ENCODE peak calls at places on chromosomes 4 and X, in seven cellular contexts. W is NCI-H1092; L is midbrain; M is AG09309; H is stimulated activated CD8-positive, alpha-beta memory T cell treated with anti-CD3 and anti-CD28 coated beads, Interleukin-12 subunit alpha, Interleukin-12 subunit beta, amount 100 ng/mL, for 4 hours; D is AG04450; E is uterus. B is an unnamed sample.

GRCh38 chr4:59195867-59196266 is 2004.3 kb upstream of the ADGRL3 start:
- DNase-seq in E (no peak), L (no peak), W (no peak), D (no peak), M (no peak), H (no peak), B (no peak)

GRCh38 chr4:76729991-76730390 is 168.0 kb downstream of the SOWAHB start:
- DNase-seq in D (no peak), L (no peak), W (no peak), H (no peak), E (no peak), M (no peak), B (no peak)

GRCh38 chr4:41567186-41567585 is 29.2 kb downstream of the LIMCH1 start:
- DNase-seq in L (no peak), E (no peak), D (no peak), M (no peak), W (no peak), H (no peak), B (no peak)

GRCh38 chr4:54942735-54943134 is 182.7 kb downstream of the KDR start:
- DNase-seq in W (no peak), L (no peak), D (no peak), M (no peak), E (no peak), H (no peak), B (no peak)

GRCh38 chr4:155787113-155787710 is 28.4 kb downstream of the GUCY1B1 start:
- DNase-seq in D (no peak), W (no peak), M (no peak), E (no peak), H (no peak), L (peak), B (peak)

GRCh38 chr4:3375688-3376087 is 66.1 kb upstream of the HGFAC start:
- DNase-seq in L (no peak), W (peak), M (peak), E (no peak), D (peak), H (no peak), B (no peak)

GRCh38 chr4:143215873-143216272 is 31.2 kb downstream of the USP38 start:
- DNase-seq in D (no peak), L (no peak), W (no peak), H (no peak), M (no peak), E (no peak), B (no peak)

GRCh38 chrX:57204306-57204705 is 67.1 kb upstream of the SPIN2A start:
- DNase-seq in W (no peak), L (no peak), M (no peak), E (no peak), D (no peak), H (no peak), B (no peak)

GRCh38 chrX:132737743-132738142 is 220.7 kb downstream of the HS6ST2 start:
- DNase-seq in E (no peak), L (no peak), W (no peak), D (no peak), M (no peak), H (peak), B (no peak)

GRCh38 chr4:106541253-106541652 is 172.7 kb upstream of the GIMD1 start:
- DNase-seq in W (no peak), D (no peak), M (peak), L (no peak), E (no peak), H (no peak), B (no peak)

GRCh38 chrX:3743821-3744439 is 30.5 kb upstream of the PRKX start:
- DNase-seq in H (peak), D (no peak), E (no peak), M (no peak), L (no peak), W (no peak), B (no peak)

GRCh38 chrX:56728321-56728720 is 722 bp upstream of the NBDY start:
- DNase-seq in L (no peak), H (no peak), D (no peak), W (no peak), M (no peak), E (no peak), B (no peak)

GRCh38 chr4:6019316-6020263 is 1.4 kb upstream of the C4orf50 start:
- DNase-seq in D (peak), M (no peak), L (peak), E (no peak), W (peak), H (no peak), B (peak)

GRCh38 chr4:24793219-24794005 is 2.0 kb upstream of the SOD3 start:
- DNase-seq in H (no peak), D (no peak), M (no peak), E (no peak), L (no peak), W (no peak), B (no peak)

GRCh38 chr4:87034527-87034926 is 99.7 kb downstream of the AFF1 start:
- DNase-seq in H (no peak), W (no peak), E (no peak), M (no peak), D (no peak), L (no peak), B (no peak)

GRCh38 chr4:33746979-33747378 is 2497.3 kb downstream of the ARAP2 start:
- DNase-seq in E (no peak), W (no peak), D (no peak), H (no peak), M (no peak), L (no peak), B (no peak)

GRCh38 chrX:77785400-77785745 is 643 bp downstream of the ATRX start:
- DNase-seq in E (peak), M (no peak), L (no peak), W (no peak), D (no peak), H (no peak), B (no peak)

GRCh38 chr4:6523251-6523650 is 50.8 kb upstream of the PPP2R2C start:
- DNase-seq in M (no peak), L (no peak), D (no peak), E (no peak), W (no peak), H (no peak), B (no peak)

GRCh38 chr4:138310498-138310897 is 68.3 kb upstream of the SLC7A11 start:
- DNase-seq in W (no peak), H (no peak), L (no peak), D (no peak), E (no peak), M (no peak), B (no peak)

GRCh38 chr4:36551697-36552214 is 270.3 kb downstream of the DTHD1 start:
- DNase-seq in M (no peak), E (no peak), L (no peak), W (no peak), H (no peak), D (no peak), B (no peak)

GRCh38 chrX:120310861-120311631 is at the start of gene TMEM255A:
- DNase-seq in M (no peak), L (peak), W (peak), E (peak), D (no peak), H (no peak), B (no peak)

GRCh38 chrX:127459784-127460183 is 592.4 kb downstream of the ACTRT1 start:
- DNase-seq in D (no peak), L (no peak), M (no peak), E (no peak), H (no peak), W (no peak), B (no peak)

GRCh38 chr4:165384608-165385007 is 5.8 kb downstream of the CPE start:
- DNase-seq in W (peak), M (no peak), E (no peak), L (no peak), H (no peak), D (no peak), B (no peak)

GRCh38 chr4:10108818-10109783 is 7.5 kb downstream of the WDR1 start:
- DNase-seq in W (no peak), L (no peak), H (peak), D (no peak), E (peak), M (no peak), B (no peak)

GRCh38 chr4:3291969-3292570 is 751 bp upstream of the RGS12 start:
- DNase-seq in D (no peak), L (peak), W (no peak), M (no peak), E (peak), H (no peak), B (peak)

GRCh38 chrX:9926002-9926401 is 41.2 kb upstream of the CLDN34 start:
- DNase-seq in W (no peak), E (no peak), L (no peak), M (no peak), D (no peak), H (no peak), B (no peak)